ENCODE peak calls at places on chromosomes 7 and 10, in five cellular contexts. I is ovary; A is germinal center; N is mucosa of descending colon; U is naive thymus-derived CD4-positive, alpha-beta T cell. S is an unnamed sample.

GRCh38 chr10:97685395-97685958 is 1.6 kb downstream of the AVPI1 start:
- DNase-seq in I (peak), U (no peak), N (no peak), A (no peak), S (no peak)

GRCh38 chr7:3027005-3027404 is 16.7 kb downstream of the CARD11 start:
- DNase-seq in A (no peak), N (no peak), I (no peak), U (no peak), S (no peak)

GRCh38 chr7:108046952-108047506 is 44.1 kb upstream of the LAMB1 start:
- DNase-seq in A (no peak), I (no peak), N (no peak), U (no peak), S (no peak)

GRCh38 chr10:127943336-127943910 is 36.5 kb downstream of the PTPRE start:
- DNase-seq in U (no peak), I (no peak), A (no peak), N (no peak), S (no peak)

GRCh38 chr10:481636-482035 is 207.8 kb downstream of the DIP2C start:
- DNase-seq in N (no peak), I (no peak), U (no peak), A (no peak), S (no peak)

GRCh38 chr7:66099232-66099550 is 15.5 kb upstream of the CRCP start:
- DNase-seq in N (no peak), I (no peak), U (no peak), A (no peak), S (no peak)

GRCh38 chr7:2117681-2118045 is 115.1 kb downstream of the MAD1L1 start:
- DNase-seq in U (no peak), N (no peak), A (no peak), I (no peak), S (no peak)

GRCh38 chr10:2921956-2922680 is 145.2 kb upstream of the PFKP start:
- DNase-seq in A (no peak), N (no peak), I (no peak), U (no peak), S (no peak)

GRCh38 chr10:110754375-110755120 is 110.4 kb downstream of the RBM20 start:
- DNase-seq in I (no peak), A (no peak), U (no peak), N (no peak), S (no peak)

GRCh38 chr7:133436014-133436428 is 183.1 kb downstream of the EXOC4 start:
- DNase-seq in I (peak), A (no peak), U (no peak), N (no peak), S (no peak)

GRCh38 chr7:157527686-157528085 is 190.9 kb downstream of the DNAJB6 start:
- DNase-seq in U (no peak), I (no peak), A (no peak), N (peak), S (no peak)

GRCh38 chr7:42494199-42494710 is 257.2 kb upstream of the GLI3 start:
- DNase-seq in U (no peak), I (no peak), N (no peak), A (no peak), S (no peak)

GRCh38 chr10:75651452-75651851 is 220.0 kb downstream of the LRMDA start:
- DNase-seq in I (no peak), A (no peak), N (no peak), U (no peak), S (no peak)

S was measured in GM13977.